ENCODE peak calls at places on chromosome 20, in five cellular contexts. D is SK-N-SH, U is GM23338, J is OCI-LY7, O is PC-3. I is an unnamed sample. For H3K9me2, the result is how much of the 10 kb centered on the place peaks cover.

GRCh38 chr20:46752639-46753235 is 43.3 kb downstream of the SLC2A10 start:
- DNase-seq in J (peak), D (peak), O (peak), U (peak), I (no peak)

GRCh38 chr20:13262701-13263335 is 41.7 kb downstream of the ISM1 start:
- DNase-seq in O (peak), U (no peak), J (no peak), D (no peak), I (peak)

GRCh38 chr20:14566505-14566904 is 229.1 kb upstream of the FLRT3 start:
- DNase-seq in J (no peak), O (peak), U (no peak), D (no peak), I (no peak)

GRCh38 chr20:13221673-13222318 is 722 bp downstream of the ISM1 start:
- DNase-seq in J (no peak), O (peak), D (peak), U (peak), I (peak)

GRCh38 chr20:25587536-25587935 is 2.2 kb upstream of the NINL start:
- DNase-seq in J (no peak), D (no peak), O (no peak), U (no peak), I (no peak)

GRCh38 chr20:29878281-29878741 is 1379.2 kb upstream of the DEFB115 start:
- DNase-seq in O (peak), U (peak), J (no peak), D (peak), I (peak)

GRCh38 chr20:5024103-5024502 is 22.8 kb upstream of the SLC23A2 start:
- DNase-seq in U (no peak), J (no peak), O (no peak), D (no peak), I (no peak)

GRCh38 chr20:9490171-9490570 is 24.2 kb upstream of the LAMP5 start:
- DNase-seq in O (no peak), J (no peak), U (no peak), D (no peak), I (no peak)

GRCh38 chr20:5400164-5400762 is 83.5 kb upstream of the PROKR2 start:
- DNase-seq in U (peak), O (peak), J (peak), D (no peak), I (no peak)

GRCh38 chr20:47456952-47457724 is 44.5 kb upstream of the NCOA3 start:
- DNase-seq in D (no peak), U (no peak), O (peak), J (no peak), I (no peak)

GRCh38 chr20:57205625-57206219 is 60.7 kb downstream of the BMP7 start:
- DNase-seq in O (peak), D (no peak), U (no peak), J (no peak), I (peak)

GRCh38 chr20:4297141-4297826 is 281.9 kb upstream of the RNF24 start:
- DNase-seq in U (peak), D (no peak), O (no peak), J (no peak), I (no peak)

GRCh38 chr20:8749986-8750385 is 318.9 kb upstream of the PLCB4 start:
- DNase-seq in D (no peak), J (no peak), O (peak), U (no peak), I (no peak)

GRCh38 chr20:25984933-25985332 is 288.3 kb upstream of the ZNF337 start:
- DNase-seq in J (no peak), O (no peak), U (no peak), D (no peak), I (no peak)

GRCh38 chr20:60297649-60298048 is 339.4 kb downstream of the CDH26 start:
- DNase-seq in O (no peak), J (no peak), U (no peak), D (no peak), I (no peak)

GRCh38 chr20:39717976-39718375 is 755.8 kb downstream of the DHX35 start:
- DNase-seq in O (no peak), D (no peak), J (no peak), U (no peak), I (no peak)

GRCh38 chr20:17026346-17026745 is 200.5 kb upstream of the PCSK2 start:
- DNase-seq in D (no peak), J (no peak), U (no peak), O (no peak), I (no peak)

GRCh38 chr20:41405436-41405835 is 38.8 kb upstream of the EMILIN3 start:
- DNase-seq in U (no peak), O (no peak), J (no peak), D (no peak), I (no peak)

GRCh38 chr20:8602389-8603116 is 466.3 kb upstream of the PLCB4 start:
- DNase-seq in U (no peak), J (peak), O (no peak), D (no peak), I (no peak)

GRCh38 chr20:53738039-53738944 is 144.7 kb upstream of the ZNF217 start:
- DNase-seq in J (peak), D (peak), O (peak), U (peak), I (peak)

GRCh38 chr20:63977392-63978276 is 1.8 kb downstream of the SAMD10 start:
- DNase-seq in U (no peak), O (peak), D (no peak), J (no peak), I (peak)

GRCh38 chr20:24747015-24747712 is 201.9 kb upstream of the CST7 start:
- DNase-seq in J (no peak), D (no peak), O (no peak), U (no peak), I (no peak)

GRCh38 chr20:19934792-19935491 is 82.2 kb upstream of the NAA20 start:
- DNase-seq in O (peak), D (no peak), U (no peak), J (no peak), I (peak)

GRCh38 chr20:18011951-18012645 is 43.3 kb downstream of the MGME1 start:
- DNase-seq in D (no peak), J (no peak), O (no peak), U (no peak), I (no peak)

GRCh38 chr20:49964964-49965780 is 17.6 kb upstream of the SNAI1 start:
- DNase-seq in J (peak), O (peak), D (peak), U (peak), I (peak)

GRCh38 chr20:49186535-49187329 is 1.4 kb downstream of the STAU1 start:
- DNase-seq in J (peak), O (peak), U (peak), D (peak), I (peak)

GRCh38 chr20:57620274-57620990 is at the start of gene ZBP1:
- DNase-seq in D (no peak), J (peak), U (no peak), O (no peak), I (no peak)

GRCh38 chr20:47764154-47764734 is 21.0 kb downstream of the SULF2 start:
- DNase-seq in U (no peak), D (peak), O (peak), J (peak), I (no peak)

GRCh38 chr20:14657231-14657630 is 319.8 kb upstream of the FLRT3 start:
- DNase-seq in O (no peak), D (no peak), U (no peak), J (no peak), I (no peak)

GRCh38 chr20:11248691-11249178 is 574.9 kb upstream of the JAG1 start:
- DNase-seq in D (no peak), O (no peak), J (no peak), U (no peak), I (no peak)

GRCh38 chr20:37311710-37312355 is 22.4 kb downstream of the MANBAL start:
- DNase-seq in O (no peak), J (no peak), U (no peak), D (no peak), I (no peak)
- H2AFZ ChIP-seq in O (no peak), J (no peak), U (no peak), D (no peak), I (no peak)

GRCh38 chr20:2088904-2089303 is 12.7 kb upstream of the STK35 start:
- DNase-seq in J (no peak), D (no peak), O (no peak), U (peak), I (no peak)

GRCh38 chr20:2089447-2089846 is 12.2 kb upstream of the STK35 start:
- DNase-seq in O (no peak), U (peak), D (no peak), J (no peak), I (no peak)

GRCh38 chr20:2093200-2093781 is 8.3 kb upstream of the STK35 start:
- DNase-seq in U (peak), O (peak), D (peak), J (peak), I (no peak)

GRCh38 chr20:2093883-2094282 is 7.7 kb upstream of the STK35 start:
- DNase-seq in U (no peak), D (no peak), J (no peak), O (no peak), I (no peak)
- H3K9me2 ChIP-seq in U (under half), D (under half), J (under half), O (under half), I (under half)

DNA sequence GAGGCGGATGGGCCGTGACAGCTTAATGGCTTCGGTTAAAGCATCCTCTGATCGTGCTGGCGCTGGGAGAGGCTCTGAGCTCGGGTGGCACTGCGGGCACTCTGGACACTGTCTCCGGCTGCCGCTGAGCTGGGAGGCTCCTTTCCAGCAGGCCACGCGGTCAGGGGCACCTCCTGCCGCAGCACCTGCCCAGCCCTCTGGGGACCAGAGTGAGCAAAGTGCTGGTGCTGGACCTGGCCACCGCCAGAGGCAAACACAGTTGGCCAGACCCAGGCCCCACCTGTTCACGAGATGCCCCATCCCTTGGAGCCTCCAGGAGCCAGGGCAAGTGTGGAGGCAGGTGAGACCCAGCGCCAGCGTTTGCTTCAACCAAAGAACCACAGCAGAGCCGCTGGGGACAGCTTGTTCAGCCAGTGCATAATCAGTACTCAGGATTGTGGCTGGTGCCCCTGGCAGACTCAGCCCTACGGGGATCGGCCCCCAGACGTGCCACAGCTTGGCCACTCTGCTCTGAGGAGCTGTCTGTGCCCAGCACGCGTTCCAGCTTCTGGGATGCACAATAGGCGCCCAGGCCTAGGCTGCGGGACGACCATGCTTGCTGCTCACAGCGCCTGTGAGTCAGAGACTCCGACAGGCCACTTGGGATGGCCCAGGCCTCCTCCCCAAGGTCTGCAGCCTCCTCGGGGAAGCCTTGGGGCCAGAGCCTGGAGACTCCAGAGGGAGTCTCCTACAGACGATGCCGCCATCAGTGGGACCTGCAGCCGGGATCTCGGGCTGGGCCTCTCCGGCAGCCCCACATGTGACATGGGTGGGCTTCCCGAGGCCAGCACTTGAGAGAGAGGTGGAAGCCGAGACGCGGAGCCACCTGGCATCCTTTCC is 38.2 kb upstream of the SLCO4A1 start:
- DNase-seq in J (no peak), D (no peak), O (no peak), U (no peak), I (no peak)
- H3K4me3 ChIP-seq in J (no peak), D (no peak), O (no peak), U (no peak), I (no peak)

DNA sequence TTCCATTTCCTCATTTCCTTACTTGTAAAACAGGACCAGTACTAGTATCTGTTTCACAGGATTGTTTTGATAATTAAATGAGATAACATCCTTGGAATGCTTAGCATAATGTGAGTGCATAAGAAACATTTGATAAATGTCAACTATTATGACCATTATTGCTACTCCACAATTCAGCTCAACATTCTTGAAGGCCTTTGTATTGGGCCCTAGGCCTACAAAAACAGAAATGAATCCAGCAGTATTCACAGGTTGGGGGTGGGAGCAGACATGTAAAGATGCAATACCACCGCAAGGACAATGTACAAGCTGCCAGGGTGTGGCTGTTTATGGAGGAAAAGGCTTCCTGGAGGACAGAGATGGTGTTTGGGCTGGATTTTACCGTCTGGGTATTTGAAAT is 57.2 kb upstream of the EPB41L1 start:
- DNase-seq in J (no peak), D (no peak), U (no peak), O (no peak), I (peak)
- H2AFZ ChIP-seq in J (peak), D (peak), U (no peak), O (no peak), I (no peak)

GRCh38 chr20:23401051-23401450 is 20.2 kb downstream of the NAPB start:
- DNase-seq in J (no peak), U (no peak), D (no peak), O (no peak), I (no peak)
- H3K9me2 ChIP-seq in J (under half), U (under half), D (under half), O (under half), I (under half)

GRCh38 chr20:58691773-58692578 is 624 bp upstream of the NPEPL1 start:
- DNase-seq in D (no peak), J (no peak), O (no peak), U (no peak), I (no peak)
- H3K4me3 ChIP-seq in D (no peak), J (no peak), O (no peak), U (no peak), I (no peak)

I was measured in PC-9.